ENCODE peak calls at places on chromosome 9, in ten cellular contexts. One of them, this sample, is unnamed.

GRCh38 chr9:105967798-105968197 is 273.5 kb downstream of the TMEM38B start:
- DNase-seq in H7: no peak
- DNase-seq in memory B cell: no peak
- DNase-seq in NK-92 treated with Interleukin-12 subunit alpha and Interleukin-12 subunit beta, amount 100 ng/mL, for 24 hours: no peak
- DNase-seq in hypothalamus: no peak
- DNase-seq in GM06990: no peak
- DNase-seq in PC-3: no peak
- DNase-seq in A549: no peak
- DNase-seq in breast epithelium: no peak
- DNase-seq in ovary: no peak
- DNase-seq in this sample: no peak

GRCh38 chr9:19104528-19105282 is 2.0 kb upstream of the HAUS6 start:
- DNase-seq in H7: no peak
- DNase-seq in memory B cell: no peak
- DNase-seq in NK-92 treated with Interleukin-12 subunit alpha and Interleukin-12 subunit beta, amount 100 ng/mL, for 24 hours: no peak
- DNase-seq in hypothalamus: no peak
- DNase-seq in GM06990: no peak
- DNase-seq in PC-3: no peak
- DNase-seq in A549: no peak
- DNase-seq in breast epithelium: no peak
- DNase-seq in ovary: no peak
- DNase-seq in this sample: peak

GRCh38 chr9:23615569-23615968 is 210.5 kb downstream of the ELAVL2 start:
- DNase-seq in H7: no peak
- DNase-seq in memory B cell: no peak
- DNase-seq in NK-92 treated with Interleukin-12 subunit alpha and Interleukin-12 subunit beta, amount 100 ng/mL, for 24 hours: no peak
- DNase-seq in hypothalamus: no peak
- DNase-seq in GM06990: no peak
- DNase-seq in PC-3: no peak
- DNase-seq in A549: no peak
- DNase-seq in breast epithelium: no peak
- DNase-seq in ovary: no peak
- DNase-seq in this sample: no peak

GRCh38 chr9:68595868-68596267 is 55.2 kb upstream of the TMEM252 start:
- DNase-seq in H7: no peak
- DNase-seq in memory B cell: no peak
- DNase-seq in NK-92 treated with Interleukin-12 subunit alpha and Interleukin-12 subunit beta, amount 100 ng/mL, for 24 hours: no peak
- DNase-seq in hypothalamus: no peak
- DNase-seq in GM06990: no peak
- DNase-seq in PC-3: no peak
- DNase-seq in A549: no peak
- DNase-seq in breast epithelium: no peak
- DNase-seq in ovary: no peak
- DNase-seq in this sample: no peak

GRCh38 chr9:134346151-134346550 is 19.9 kb downstream of the RXRA start:
- DNase-seq in H7: peak
- DNase-seq in memory B cell: no peak
- DNase-seq in NK-92 treated with Interleukin-12 subunit alpha and Interleukin-12 subunit beta, amount 100 ng/mL, for 24 hours: no peak
- DNase-seq in hypothalamus: peak
- DNase-seq in GM06990: no peak
- DNase-seq in PC-3: no peak
- DNase-seq in A549: no peak
- DNase-seq in breast epithelium: no peak
- DNase-seq in ovary: no peak
- DNase-seq in this sample: peak

GRCh38 chr9:77588319-77588937 is 59.7 kb downstream of the GNA14 start:
- DNase-seq in H7: no peak
- DNase-seq in memory B cell: no peak
- DNase-seq in NK-92 treated with Interleukin-12 subunit alpha and Interleukin-12 subunit beta, amount 100 ng/mL, for 24 hours: no peak
- DNase-seq in hypothalamus: no peak
- DNase-seq in GM06990: no peak
- DNase-seq in PC-3: peak
- DNase-seq in A549: peak
- DNase-seq in breast epithelium: no peak
- DNase-seq in ovary: no peak
- DNase-seq in this sample: peak

GRCh38 chr9:7234144-7234543 is 476.4 kb downstream of the KDM4C start:
- DNase-seq in H7: peak
- DNase-seq in memory B cell: no peak
- DNase-seq in NK-92 treated with Interleukin-12 subunit alpha and Interleukin-12 subunit beta, amount 100 ng/mL, for 24 hours: no peak
- DNase-seq in hypothalamus: no peak
- DNase-seq in GM06990: peak
- DNase-seq in PC-3: peak
- DNase-seq in A549: peak
- DNase-seq in breast epithelium: no peak
- DNase-seq in ovary: no peak
- DNase-seq in this sample: peak

GRCh38 chr9:29349050-29349449 is 1775.8 kb upstream of the C9orf72 start:
- DNase-seq in H7: no peak
- DNase-seq in memory B cell: no peak
- DNase-seq in NK-92 treated with Interleukin-12 subunit alpha and Interleukin-12 subunit beta, amount 100 ng/mL, for 24 hours: no peak
- DNase-seq in hypothalamus: no peak
- DNase-seq in GM06990: no peak
- DNase-seq in PC-3: peak
- DNase-seq in A549: no peak
- DNase-seq in breast epithelium: no peak
- DNase-seq in ovary: no peak
- DNase-seq in this sample: no peak

GRCh38 chr9:127267793-127268507 is 3.4 kb downstream of the GARNL3 start:
- DNase-seq in H7: no peak
- DNase-seq in memory B cell: no peak
- DNase-seq in NK-92 treated with Interleukin-12 subunit alpha and Interleukin-12 subunit beta, amount 100 ng/mL, for 24 hours: no peak
- DNase-seq in hypothalamus: no peak
- DNase-seq in GM06990: peak
- DNase-seq in PC-3: no peak
- DNase-seq in A549: no peak
- DNase-seq in breast epithelium: no peak
- DNase-seq in ovary: no peak
- DNase-seq in this sample: peak

GRCh38 chr9:93231121-93231694 is 47.3 kb downstream of the WNK2 start:
- DNase-seq in H7: no peak
- DNase-seq in memory B cell: no peak
- DNase-seq in NK-92 treated with Interleukin-12 subunit alpha and Interleukin-12 subunit beta, amount 100 ng/mL, for 24 hours: no peak
- DNase-seq in hypothalamus: peak
- DNase-seq in GM06990: no peak
- DNase-seq in PC-3: no peak
- DNase-seq in A549: no peak
- DNase-seq in breast epithelium: peak
- DNase-seq in ovary: no peak
- DNase-seq in this sample: no peak

GRCh38 chr9:137294091-137294683 is 7.9 kb downstream of the NRARP start:
- DNase-seq in H7: peak
- DNase-seq in memory B cell: no peak
- DNase-seq in NK-92 treated with Interleukin-12 subunit alpha and Interleukin-12 subunit beta, amount 100 ng/mL, for 24 hours: no peak
- DNase-seq in hypothalamus: no peak
- DNase-seq in GM06990: no peak
- DNase-seq in PC-3: peak
- DNase-seq in A549: peak
- DNase-seq in breast epithelium: no peak
- DNase-seq in ovary: no peak
- DNase-seq in this sample: peak

GRCh38 chr9:85182381-85182780 is 512.9 kb downstream of the NTRK2 start:
- DNase-seq in H7: no peak
- DNase-seq in memory B cell: no peak
- DNase-seq in NK-92 treated with Interleukin-12 subunit alpha and Interleukin-12 subunit beta, amount 100 ng/mL, for 24 hours: no peak
- DNase-seq in hypothalamus: no peak
- DNase-seq in GM06990: no peak
- DNase-seq in PC-3: no peak
- DNase-seq in A549: no peak
- DNase-seq in breast epithelium: no peak
- DNase-seq in ovary: no peak
- DNase-seq in this sample: no peak

GRCh38 chr9:91929331-91929730 is 20.7 kb downstream of the ROR2 start:
- DNase-seq in H7: no peak
- DNase-seq in memory B cell: no peak
- DNase-seq in NK-92 treated with Interleukin-12 subunit alpha and Interleukin-12 subunit beta, amount 100 ng/mL, for 24 hours: no peak
- DNase-seq in hypothalamus: no peak
- DNase-seq in GM06990: no peak
- DNase-seq in PC-3: no peak
- DNase-seq in A549: no peak
- DNase-seq in breast epithelium: no peak
- DNase-seq in ovary: no peak
- DNase-seq in this sample: no peak

GRCh38 chr9:26145938-26146337 is 467.7 kb upstream of the TUSC1 start:
- DNase-seq in H7: no peak
- DNase-seq in memory B cell: no peak
- DNase-seq in NK-92 treated with Interleukin-12 subunit alpha and Interleukin-12 subunit beta, amount 100 ng/mL, for 24 hours: no peak
- DNase-seq in hypothalamus: no peak
- DNase-seq in GM06990: no peak
- DNase-seq in PC-3: no peak
- DNase-seq in A549: no peak
- DNase-seq in breast epithelium: no peak
- DNase-seq in ovary: no peak
- DNase-seq in this sample: no peak

GRCh38 chr9:111148994-111149759 is 110.9 kb upstream of the LPAR1 start:
- DNase-seq in H7: no peak
- DNase-seq in memory B cell: no peak
- DNase-seq in NK-92 treated with Interleukin-12 subunit alpha and Interleukin-12 subunit beta, amount 100 ng/mL, for 24 hours: no peak
- DNase-seq in hypothalamus: no peak
- DNase-seq in GM06990: no peak
- DNase-seq in PC-3: peak
- DNase-seq in A549: no peak
- DNase-seq in breast epithelium: no peak
- DNase-seq in ovary: no peak
- DNase-seq in this sample: peak

GRCh38 chr9:114930063-114930812 is at the start of gene TNFSF8:
- DNase-seq in H7: no peak
- DNase-seq in memory B cell: peak
- DNase-seq in NK-92 treated with Interleukin-12 subunit alpha and Interleukin-12 subunit beta, amount 100 ng/mL, for 24 hours: no peak
- DNase-seq in hypothalamus: no peak
- DNase-seq in GM06990: no peak
- DNase-seq in PC-3: no peak
- DNase-seq in A549: no peak
- DNase-seq in breast epithelium: no peak
- DNase-seq in ovary: no peak
- DNase-seq in this sample: no peak

GRCh38 chr9:15404171-15404570 is 18.5 kb upstream of the SNAPC3 start:
- DNase-seq in H7: no peak
- DNase-seq in memory B cell: no peak
- DNase-seq in NK-92 treated with Interleukin-12 subunit alpha and Interleukin-12 subunit beta, amount 100 ng/mL, for 24 hours: no peak
- DNase-seq in hypothalamus: no peak
- DNase-seq in GM06990: no peak
- DNase-seq in PC-3: no peak
- DNase-seq in A549: no peak
- DNase-seq in breast epithelium: no peak
- DNase-seq in ovary: no peak
- DNase-seq in this sample: no peak

GRCh38 chr9:7405924-7406604 is 393.5 kb downstream of the DMAC1 start:
- DNase-seq in H7: no peak
- DNase-seq in memory B cell: no peak
- DNase-seq in NK-92 treated with Interleukin-12 subunit alpha and Interleukin-12 subunit beta, amount 100 ng/mL, for 24 hours: no peak
- DNase-seq in hypothalamus: no peak
- DNase-seq in GM06990: peak
- DNase-seq in PC-3: no peak
- DNase-seq in A549: no peak
- DNase-seq in breast epithelium: no peak
- DNase-seq in ovary: no peak
- DNase-seq in this sample: no peak

GRCh38 chr9:13939129-13939528 is 374.8 kb downstream of the NFIB start:
- DNase-seq in H7: no peak
- DNase-seq in memory B cell: no peak
- DNase-seq in NK-92 treated with Interleukin-12 subunit alpha and Interleukin-12 subunit beta, amount 100 ng/mL, for 24 hours: no peak
- DNase-seq in hypothalamus: no peak
- DNase-seq in GM06990: no peak
- DNase-seq in PC-3: peak
- DNase-seq in A549: no peak
- DNase-seq in breast epithelium: no peak
- DNase-seq in ovary: no peak
- DNase-seq in this sample: peak

GRCh38 chr9:95007470-95007869 is 281.0 kb downstream of the AOPEP start:
- DNase-seq in H7: no peak
- DNase-seq in memory B cell: no peak
- DNase-seq in NK-92 treated with Interleukin-12 subunit alpha and Interleukin-12 subunit beta, amount 100 ng/mL, for 24 hours: no peak
- DNase-seq in hypothalamus: no peak
- DNase-seq in GM06990: no peak
- DNase-seq in PC-3: no peak
- DNase-seq in A549: no peak
- DNase-seq in breast epithelium: no peak
- DNase-seq in ovary: no peak
- DNase-seq in this sample: peak

GRCh38 chr9:97900738-97901565 is 21.3 kb downstream of the TRMO start:
- DNase-seq in H7: peak
- DNase-seq in memory B cell: no peak
- DNase-seq in NK-92 treated with Interleukin-12 subunit alpha and Interleukin-12 subunit beta, amount 100 ng/mL, for 24 hours: no peak
- DNase-seq in hypothalamus: no peak
- DNase-seq in GM06990: no peak
- DNase-seq in PC-3: peak
- DNase-seq in A549: peak
- DNase-seq in breast epithelium: no peak
- DNase-seq in ovary: no peak
- DNase-seq in this sample: peak